ENCODE peak calls at places on chromosome 15, in ten cellular contexts. S, E, H, D, U, K, A, C, Z and T are unnamed samples.

GRCh38 chr15:85849946-85850345 is 55.2 kb upstream of the KLHL25 start:
- DNase-seq in U (no peak), Z (no peak), D (no peak), H (peak), C (no peak), K (no peak), A (no peak), E (no peak), S (no peak), T (no peak)

GRCh38 chr15:67185621-67186225 is 68.7 kb downstream of the AAGAB start:
- DNase-seq in U (peak), E (no peak), K (no peak), S (no peak), H (no peak), A (peak), C (no peak), Z (no peak), D (no peak), T (peak)

GRCh38 chr15:49644364-49644794 is 23.5 kb downstream of the DTWD1 start:
- DNase-seq in H (no peak), U (no peak), K (peak), D (no peak), C (no peak), Z (no peak), A (peak), S (no peak), E (no peak), T (no peak)

GRCh38 chr15:75620043-75620775 is 5.3 kb downstream of the SNUPN start:
- DNase-seq in D (peak), E (peak), C (peak), S (no peak), H (no peak), U (peak), Z (no peak), K (peak), A (peak), T (no peak)

GRCh38 chr15:60757831-60758570 is 279.1 kb upstream of the ICE2 start:
- DNase-seq in E (peak), S (no peak), H (no peak), K (no peak), U (no peak), A (no peak), D (peak), C (no peak), Z (no peak), T (no peak)

GRCh38 chr15:73704869-73705645 is 20.9 kb downstream of the CD276 start:
- DNase-seq in Z (peak), S (peak), H (peak), A (peak), K (peak), E (peak), D (peak), C (peak), U (peak), T (peak)

GRCh38 chr15:62068071-62068786 is 1.5 kb downstream of the C2CD4A start:
- DNase-seq in K (no peak), E (peak), C (peak), U (peak), S (no peak), Z (peak), A (peak), D (peak), H (peak), T (peak)

GRCh38 chr15:86159436-86159835 is 79.8 kb downstream of the AGBL1 start:
- DNase-seq in U (no peak), S (no peak), E (no peak), A (no peak), H (no peak), Z (no peak), C (no peak), K (no peak), D (no peak), T (no peak)

GRCh38 chr15:62534996-62535395 is 369.9 kb upstream of the C2CD4B start:
- DNase-seq in H (no peak), U (no peak), S (no peak), K (no peak), A (peak), D (no peak), Z (no peak), E (no peak), C (no peak), T (no peak)

GRCh38 chr15:85837011-85837433 is 42.3 kb upstream of the KLHL25 start:
- DNase-seq in K (no peak), D (peak), S (no peak), H (no peak), U (peak), E (no peak), A (no peak), C (no peak), Z (peak), T (no peak)

GRCh38 chr15:22796079-22796478 is 9.6 kb downstream of the NIPA1 start:
- DNase-seq in C (no peak), S (no peak), E (no peak), H (no peak), A (no peak), K (no peak), D (no peak), Z (no peak), U (no peak), T (peak)

GRCh38 chr15:35771878-35772442 is 226.0 kb upstream of the DPH6 start:
- DNase-seq in D (no peak), K (no peak), C (no peak), A (no peak), U (no peak), S (no peak), E (no peak), Z (no peak), H (no peak), T (no peak)

GRCh38 chr15:36599824-36600365 is 20.5 kb downstream of the CDIN1 start:
- DNase-seq in E (no peak), U (no peak), D (no peak), S (no peak), K (no peak), H (no peak), A (no peak), Z (no peak), C (no peak), T (no peak)

GRCh38 chr15:67870868-67871408 is 31.1 kb upstream of the RNU6-1 start:
- DNase-seq in S (no peak), U (no peak), C (no peak), H (no peak), Z (no peak), K (no peak), D (no peak), A (no peak), E (no peak), T (no peak)

GRCh38 chr15:85750807-85751730 is 43.7 kb downstream of the KLHL25 start:
- DNase-seq in C (peak), A (peak), E (peak), S (no peak), D (peak), K (no peak), Z (no peak), H (peak), U (no peak), T (no peak)

GRCh38 chr15:33810083-33810595 is 158.2 kb upstream of the CHRM5 start:
- DNase-seq in A (no peak), D (no peak), Z (no peak), E (no peak), C (peak), K (no peak), H (no peak), U (no peak), S (no peak), T (no peak)
- H3K4me3 ChIP-seq in A (no peak), D (no peak), Z (no peak), E (no peak), C (no peak), K (no peak), H (no peak), U (no peak), S (no peak), T (no peak)

GRCh38 chr15:39599871-39600270 is 19.0 kb downstream of the THBS1 start:
- DNase-seq in Z (peak), H (no peak), D (no peak), C (peak), E (no peak), U (peak), K (no peak), S (no peak), A (peak), T (no peak)
- H3K4me3 ChIP-seq in Z (no peak), H (no peak), D (no peak), C (no peak), E (no peak), U (no peak), K (no peak), S (no peak), A (peak), T (no peak)

DNA sequence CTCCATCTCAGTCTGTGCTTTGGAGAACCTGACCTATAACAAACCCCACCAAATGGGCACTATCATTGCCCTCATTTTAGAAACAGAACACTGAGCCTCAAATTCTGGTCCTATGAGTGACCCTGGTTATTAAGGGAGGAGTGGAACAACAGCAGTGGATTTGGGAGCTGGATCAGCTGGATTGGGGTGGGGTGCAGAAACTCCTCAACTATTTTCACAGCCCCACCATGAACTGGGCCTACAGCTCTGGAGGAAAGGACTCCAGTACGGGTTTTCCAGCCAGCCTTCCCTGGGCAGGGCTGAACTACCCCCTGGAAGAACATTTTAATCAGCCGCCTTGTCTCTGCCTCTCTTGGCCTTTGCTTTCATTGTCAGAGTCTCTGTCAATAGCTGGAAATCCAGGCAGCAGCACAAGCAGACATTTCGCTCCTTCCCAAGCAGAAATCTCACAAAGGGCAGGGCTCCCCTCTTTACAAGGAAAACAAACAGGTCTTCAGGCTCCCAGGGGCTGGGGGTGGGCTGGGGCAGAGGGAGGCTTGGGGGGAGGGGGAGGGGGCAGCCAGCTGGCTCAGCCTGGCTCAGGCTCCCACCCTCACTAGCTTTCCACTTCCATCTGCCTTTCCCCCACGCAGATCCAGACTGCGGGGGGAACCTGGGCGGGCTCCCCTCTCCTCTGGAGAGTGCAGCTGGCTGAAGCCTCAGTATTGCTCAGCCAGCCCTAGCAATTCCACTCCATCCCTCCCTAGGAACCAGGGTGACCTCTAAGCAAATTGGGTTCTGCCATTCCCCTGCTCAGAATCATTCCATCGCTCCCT is 13.7 kb upstream of the TLE3 start:
- DNase-seq in C (peak), D (peak), A (peak), U (peak), K (peak), Z (peak), H (peak), E (peak), S (no peak), T (peak)
- H3K4me3 ChIP-seq in C (no peak), D (peak), A (no peak), U (no peak), K (no peak), Z (no peak), H (no peak), E (no peak), S (no peak), T (no peak)

GRCh38 chr15:63997715-63998442 is 48.4 kb downstream of the DAPK2 start:
- DNase-seq in S (no peak), U (no peak), D (no peak), C (no peak), K (no peak), E (peak), A (peak), Z (no peak), H (no peak), T (no peak)
- H3K4me3 ChIP-seq in S (no peak), U (no peak), D (no peak), C (no peak), K (no peak), E (no peak), A (no peak), Z (no peak), H (no peak), T (no peak)

GRCh38 chr15:40336129-40337122 is 4.3 kb downstream of the CCDC9B start:
- DNase-seq in Z (no peak), C (no peak), H (no peak), A (no peak), K (no peak), E (no peak), S (no peak), U (no peak), D (no peak), T (peak)
- H3K4me3 ChIP-seq in Z (peak), C (no peak), H (no peak), A (no peak), K (no peak), E (no peak), S (no peak), U (no peak), D (no peak), T (no peak)

DNA sequence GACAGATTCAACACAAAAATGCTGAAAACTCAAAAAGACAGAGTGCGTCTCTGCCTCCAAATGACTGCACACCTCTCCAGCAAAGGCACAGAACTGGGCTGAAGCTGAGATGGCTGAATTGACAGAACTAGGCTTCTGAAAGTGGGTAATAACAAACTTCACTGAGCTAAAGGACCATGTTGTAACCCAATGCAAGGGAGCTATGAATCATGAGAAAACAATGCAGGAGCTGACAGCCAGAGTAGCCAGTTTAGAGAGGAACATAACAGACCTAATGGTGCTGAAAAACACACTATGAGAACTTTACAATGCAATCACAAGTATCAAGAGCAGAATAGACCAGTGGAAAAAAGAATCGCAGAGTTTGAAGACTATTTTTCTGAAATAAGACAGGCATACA is 10.1 kb upstream of the AVEN start:
- DNase-seq in U (peak), E (no peak), Z (peak), D (no peak), A (peak), K (peak), C (peak), H (no peak), S (no peak), T (no peak)
- H3K4me3 ChIP-seq in U (no peak), E (no peak), Z (no peak), D (no peak), A (no peak), K (no peak), C (no peak), H (no peak), S (no peak), T (no peak)

GRCh38 chr15:25884354-25884753 is 21.2 kb upstream of the ATP10A start:
- DNase-seq in D (no peak), C (no peak), A (peak), S (no peak), U (no peak), Z (no peak), E (no peak), H (no peak), K (no peak), T (no peak)
- H3K4me3 ChIP-seq in D (no peak), C (no peak), A (no peak), S (no peak), U (no peak), Z (no peak), E (no peak), H (no peak), K (no peak), T (no peak)

GRCh38 chr15:28947241-28947674 is 61.5 kb downstream of the APBA2 start:
- DNase-seq in D (no peak), C (no peak), Z (no peak), S (no peak), U (no peak), E (no peak), A (no peak), K (no peak), H (peak), T (no peak)
- H3K4me3 ChIP-seq in D (no peak), C (no peak), Z (no peak), S (no peak), U (no peak), E (no peak), A (no peak), K (no peak), H (no peak), T (no peak)